ENCODE peak calls at places on chromosomes 5 and 9, in five cellular contexts. E is PC-3, M is GM23248, B is cardiac muscle cell, C is mammary epithelial cell. F is an unnamed sample.

GRCh38 chr5:93587919-93588585 is 5.0 kb downstream of the NR2F1 start:
- DNase-seq in E (no peak), M (no peak), B (no peak), C (no peak), F (no peak)

GRCh38 chr5:36041537-36041845 is 25.2 kb downstream of the UGT3A2 start:
- DNase-seq in E (no peak), M (no peak), B (peak; percentile 11), C (no peak), F (peak; percentile 44)

GRCh38 chr9:109918359-109919163 is 138.6 kb downstream of the PALM2AKAP2 start:
- DNase-seq in E (no peak), M (no peak), B (no peak), C (no peak), F (no peak)

GRCh38 chr5:10564838-10565784 is 1.2 kb downstream of the ANKRD33B start:
- DNase-seq in E (no peak), M (peak; percentile 47), B (peak; percentile 44), C (no peak), F (no peak)

GRCh38 chr5:3837544-3837943 is 241.9 kb downstream of the IRX1 start:
- DNase-seq in E (no peak), M (no peak), B (no peak), C (no peak), F (no peak)

GRCh38 chr5:78586251-78586650 is 62.3 kb downstream of the LHFPL2 start:
- DNase-seq in E (peak; percentile 90), M (peak; percentile 98), B (no peak), C (peak; percentile 99), F (no peak)

GRCh38 chr9:114823416-114823815 is 17.6 kb upstream of the TNFSF15 start:
- DNase-seq in E (no peak), M (no peak), B (no peak), C (no peak), F (no peak)

GRCh38 chr5:97560176-97560993 is 377.3 kb upstream of the RIOK2 start:
- DNase-seq in E (no peak), M (no peak), B (no peak), C (peak; percentile 80), F (no peak)

GRCh38 chr9:96817973-96818372 is 36.3 kb downstream of the ZNF782 start:
- DNase-seq in E (no peak), M (no peak), B (no peak), C (no peak), F (no peak)
- H3K9me3 ChIP-seq in E (peaks cover 57% of the 10 kb centered on the region), M (peaks cover 18% of the 10 kb centered on the region), B (peaks cover 8% of the 10 kb centered on the region), C (peaks cover 61% of the 10 kb centered on the region), F (peaks cover 62% of the 10 kb centered on the region)

GRCh38 chr9:137949260-137949659 is 71.7 kb downstream of the CACNA1B start:
- DNase-seq in E (no peak), M (no peak), B (no peak), C (no peak), F (no peak)

GRCh38 chr9:137951107-137951506 is 73.5 kb downstream of the CACNA1B start:
- DNase-seq in E (no peak), M (no peak), B (no peak), C (no peak), F (no peak)

GRCh38 chr9:137947012-137947411 is 69.4 kb downstream of the CACNA1B start:
- DNase-seq in E (no peak), M (no peak), B (no peak), C (no peak), F (no peak)

GRCh38 chr9:137945581-137945980 is 68.0 kb downstream of the CACNA1B start:
- DNase-seq in E (peak; percentile 2), M (no peak), B (no peak), C (peak; percentile 4), F (peak; percentile 43)

GRCh38 chr9:137948642-137949041 is 71.1 kb downstream of the CACNA1B start:
- DNase-seq in E (no peak), M (no peak), B (no peak), C (no peak), F (no peak)
- H3K9me3 ChIP-seq in E (peaks cover 12% of the 10 kb centered on the region), M (no peaks in the 10 kb centered on the region), B (no peaks in the 10 kb centered on the region), C (peaks cover 27% of the 10 kb centered on the region), F (peaks cover 32% of the 10 kb centered on the region)

GRCh38 chr9:102354041-102354440 is 615.6 kb upstream of the GRIN3A start:
- DNase-seq in E (peak; percentile 7), M (no peak), B (no peak), C (no peak), F (no peak)
- H3K9me3 ChIP-seq in E (no peaks in the 10 kb centered on the region), M (peaks cover 3% of the 10 kb centered on the region), B (no peaks in the 10 kb centered on the region), C (peaks cover 2% of the 10 kb centered on the region), F (peaks cover 10% of the 10 kb centered on the region)

DNA sequence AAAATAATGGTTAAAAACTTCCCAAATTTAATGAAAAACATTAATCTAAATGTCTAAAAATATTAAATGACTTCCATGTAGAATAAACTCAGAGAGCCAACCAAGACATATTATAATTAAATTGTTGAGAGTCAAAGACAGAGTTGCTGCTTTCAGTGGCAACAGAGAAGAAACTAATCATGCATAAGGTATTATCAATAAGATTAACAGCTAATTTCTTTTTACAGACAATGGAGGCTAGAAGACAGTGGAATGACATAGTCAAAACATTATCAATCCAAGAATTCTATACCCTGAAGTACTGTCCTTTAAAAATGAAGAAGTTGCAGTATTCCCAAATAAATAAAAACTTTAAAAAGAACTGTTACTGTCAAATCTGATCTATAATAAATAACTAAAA is 268.7 kb downstream of the IRX2 start:
- DNase-seq in E (no peak), M (no peak), B (no peak), C (no peak), F (no peak)
- H3K9me3 ChIP-seq in E (peaks cover 16% of the 10 kb centered on the region), M (no peaks in the 10 kb centered on the region), B (no peaks in the 10 kb centered on the region), C (peaks cover 9% of the 10 kb centered on the region), F (peaks cover 6% of the 10 kb centered on the region)

DNA sequence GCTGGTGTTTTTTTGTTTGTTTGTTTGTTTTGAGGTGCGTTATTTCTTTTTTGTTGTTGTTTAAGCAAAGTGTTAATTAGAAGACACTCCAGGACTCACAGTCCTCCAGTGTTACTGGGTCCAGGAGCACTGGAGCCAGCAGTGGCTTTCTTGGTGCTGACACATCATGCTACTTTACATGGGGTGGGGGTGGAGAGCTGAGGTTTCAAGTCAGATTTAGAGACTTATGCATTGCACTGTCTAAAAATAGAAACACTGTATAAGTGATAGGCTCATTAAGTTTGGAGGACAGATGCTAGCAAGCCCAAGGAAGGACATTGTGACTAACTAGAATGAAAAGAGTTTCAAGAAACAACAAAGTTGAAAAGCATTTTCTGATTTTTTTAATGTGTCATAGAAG is 2209.2 kb downstream of the MAT2B start:
- DNase-seq in E (no peak), M (no peak), B (peak; percentile 30), C (no peak), F (no peak)
- H3K9me3 ChIP-seq in E (no peaks in the 10 kb centered on the region), M (no peaks in the 10 kb centered on the region), B (peaks cover 2% of the 10 kb centered on the region), C (no peaks in the 10 kb centered on the region), F (peaks cover 32% of the 10 kb centered on the region)